ENCODE peak calls at places on chromosomes 2 and 18, in six cellular contexts. I is GM19239, Y is Calu3, B is OCI-LY7, T is H7, U is lung microvascular endothelial cell. H is an unnamed sample.
A peak's percentile ranks its signal among the peaks of the same experiment; 100 is the strongest.

GRCh38 chr2:231425811-231426703 is 30.5 kb downstream of the B3GNT7 start:
- DNase-seq in I (no peak), Y (no peak), B (no peak), T (no peak), U (no peak), H (peak; percentile 25)

GRCh38 chr18:44309185-44309584 is 371.5 kb upstream of the SETBP1 start:
- DNase-seq in I (no peak), Y (no peak), B (no peak), T (no peak), U (peak; percentile 67), H (no peak)

GRCh38 chr2:128512664-128513415 is 194.2 kb upstream of the HS6ST1 start:
- DNase-seq in I (no peak), Y (no peak), B (no peak), T (peak; percentile 21), U (no peak), H (no peak)

GRCh38 chr18:12703714-12704113 is 872 bp downstream of the PSMG2 start:
- DNase-seq in I (no peak), Y (no peak), B (peak; percentile 54), T (peak; percentile 37), U (peak; percentile 15), H (peak; percentile 30)

GRCh38 chr2:168731550-168732128 is 70.8 kb upstream of the NOSTRIN start:
- DNase-seq in I (no peak), Y (no peak), B (no peak), T (no peak), U (no peak), H (no peak)

GRCh38 chr18:56639094-56639361 is 636 bp upstream of the TXNL1 start:
- DNase-seq in I (no peak), Y (peak; percentile 9), B (peak; percentile 31), T (peak; percentile 8), U (peak; percentile 5), H (peak; percentile 17)

GRCh38 chr2:42928692-42929576 is 136.6 kb upstream of the HAAO start:
- DNase-seq in I (no peak), Y (no peak), B (peak; percentile 42), T (peak; percentile 80), U (peak; percentile 56), H (peak; percentile 86)

GRCh38 chr2:201643216-201643651 is at the start of gene TMEM237:
- DNase-seq in I (peak; percentile 35), Y (peak; percentile 50), B (peak; percentile 73), T (peak; percentile 77), U (peak; percentile 57), H (peak; percentile 56)

GRCh38 chr2:183604065-183604464 is 479.8 kb downstream of the NUP35 start:
- DNase-seq in I (no peak), Y (no peak), B (no peak), T (no peak), U (no peak), H (no peak)

GRCh38 chr2:231160701-231161100 is 35.9 kb upstream of the HTR2B start:
- DNase-seq in I (no peak), Y (no peak), B (no peak), T (no peak), U (no peak), H (no peak)

GRCh38 chr2:27001851-27002369 is 30.9 kb upstream of the TMEM214 start:
- DNase-seq in I (no peak), Y (no peak), B (no peak), T (peak; percentile 55), U (no peak), H (peak; percentile 51)

H was measured in GM23338.